ENCODE peak calls at places on chromosomes 4 and X, in ten cellular contexts. U, L, G, X, Y, C, E, H, S and W are unnamed samples. For H3K36me3, the result is how much of the 10 kb centered on the place peaks cover.

GRCh38 chr4:11367371-11367770 is 61.3 kb downstream of the HS3ST1 start:
- DNase-seq in X (peak), L (peak), U (peak), Y (peak), S (peak), E (peak), H (no peak), C (peak), G (no peak), W (peak)

GRCh38 chr4:6701371-6701770 is 7.7 kb downstream of the S100P start:
- DNase-seq in X (no peak), S (no peak), U (no peak), L (no peak), Y (no peak), C (no peak), G (peak), H (no peak), E (no peak), W (no peak)

GRCh38 chr4:47271296-47271695 is 192.2 kb downstream of the COMMD8 start:
- DNase-seq in H (no peak), E (no peak), S (no peak), C (no peak), G (no peak), U (no peak), X (no peak), Y (no peak), L (no peak), W (no peak)

GRCh38 chr4:8304827-8305695 is 35.5 kb downstream of the HTRA3 start:
- DNase-seq in L (no peak), G (no peak), S (no peak), H (no peak), X (no peak), U (no peak), C (peak), Y (peak), E (no peak), W (no peak)

GRCh38 chrX:118839334-118839958 is 15.8 kb downstream of the ZCCHC12 start:
- DNase-seq in Y (peak), E (peak), G (peak), X (peak), U (peak), H (peak), C (peak), S (peak), L (peak), W (peak)

GRCh38 chr4:116358633-116359222 is 726.6 kb downstream of the TRAM1L1 start:
- DNase-seq in S (peak), C (no peak), X (peak), U (peak), G (no peak), L (peak), E (peak), Y (no peak), H (no peak), W (no peak)

GRCh38 chrX:108036298-108036973 is 8.4 kb upstream of the VSIG1 start:
- DNase-seq in E (no peak), G (no peak), C (no peak), L (no peak), S (peak), H (no peak), U (peak), X (peak), Y (no peak), W (no peak)

GRCh38 chr4:110550260-110550659 is 72.6 kb downstream of the PITX2 start:
- DNase-seq in H (no peak), S (peak), X (peak), G (no peak), U (no peak), C (no peak), E (no peak), Y (no peak), L (no peak), W (no peak)

GRCh38 chr4:68466185-68466584 is 18.9 kb downstream of the TMPRSS11E start:
- DNase-seq in H (no peak), X (peak), G (no peak), C (no peak), L (no peak), E (no peak), Y (no peak), S (peak), U (no peak), W (no peak)

GRCh38 chr4:138925495-138925894 is 90.1 kb upstream of the NOCT start:
- DNase-seq in Y (no peak), G (no peak), E (no peak), U (no peak), H (no peak), X (no peak), S (no peak), L (no peak), C (no peak), W (no peak)

GRCh38 chr4:24070117-24070516 is 180.3 kb upstream of the PPARGC1A start:
- DNase-seq in G (no peak), X (peak), L (no peak), S (peak), E (no peak), C (no peak), Y (no peak), H (no peak), U (no peak), W (no peak)

DNA sequence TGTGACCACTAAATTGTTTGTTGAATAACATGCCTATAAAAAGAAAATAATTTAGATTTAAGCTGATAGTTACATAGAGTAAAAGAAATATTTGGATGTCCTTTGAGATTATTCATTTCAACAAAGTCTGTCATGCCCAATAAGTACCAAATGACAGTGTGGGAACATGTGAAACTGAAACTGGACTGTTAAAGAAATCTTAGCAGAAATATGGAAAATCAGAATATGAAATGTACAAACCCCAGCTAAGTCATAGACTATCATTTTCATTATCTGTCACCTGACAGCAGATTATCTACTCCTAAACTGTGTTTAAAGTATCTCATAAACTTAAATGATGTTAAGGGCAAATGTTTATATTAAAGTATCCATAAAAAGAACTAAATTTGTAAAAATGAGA is 437.8 kb upstream of the FAM241A start:
- DNase-seq in C (no peak), U (no peak), X (no peak), L (no peak), G (no peak), Y (no peak), E (no peak), H (no peak), S (no peak), W (no peak)
- H3K36me3 ChIP-seq in C (under half), U (under half), X (under half), L (under half), G (under half), Y (under half), E (under half), H (under half), S (under half), W (under half)

DNA sequence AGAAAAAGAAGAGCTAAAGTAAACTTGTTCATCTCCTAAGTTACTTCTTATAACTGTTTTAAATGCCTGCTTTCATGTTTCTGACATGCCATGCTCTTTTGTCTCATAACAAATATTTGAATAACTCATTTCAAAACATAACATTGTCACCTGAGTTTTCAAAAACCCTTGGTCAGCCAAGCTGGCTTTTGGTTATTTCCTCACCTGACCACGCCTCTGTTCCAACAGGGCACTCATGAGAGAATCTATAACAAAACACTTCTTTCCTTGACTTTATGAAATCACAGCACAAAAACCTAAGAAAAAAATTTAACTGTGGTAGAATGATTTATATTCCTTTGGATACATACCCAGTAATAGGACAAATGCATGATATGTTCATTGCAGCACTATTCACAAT is 172.9 kb upstream of the GALNT7 start:
- DNase-seq in H (no peak), U (no peak), C (no peak), Y (no peak), X (no peak), G (no peak), L (no peak), S (no peak), E (no peak), W (peak)
- H3K36me3 ChIP-seq in H (under half), U (under half), C (under half), Y (under half), X (under half), G (under half), L (under half), S (under half), E (under half), W (under half)

GRCh38 chr4:38034986-38035882 is 75.0 kb downstream of the PTTG2 start:
- DNase-seq in L (peak), S (peak), X (peak), U (peak), E (no peak), C (no peak), Y (no peak), H (no peak), G (peak), W (no peak)
- H3K36me3 ChIP-seq in L (under half), S (under half), X (under half), U (under half), E (under half), C (under half), Y (under half), H (under half), G (under half), W (under half)

GRCh38 chr4:84733343-84734033 is 150.6 kb downstream of the CDS1 start:
- DNase-seq in L (no peak), E (no peak), X (no peak), S (no peak), H (no peak), G (no peak), Y (no peak), C (no peak), U (no peak), W (no peak)
- H3K36me3 ChIP-seq in L (under half), E (under half), X (under half), S (under half), H (under half), G (under half), Y (under half), C (under half), U (under half), W (under half)

GRCh38 chrX:111761578-111762135 is 80.7 kb downstream of the ALG13 start:
- DNase-seq in H (no peak), S (no peak), C (no peak), Y (no peak), X (no peak), E (no peak), L (no peak), U (no peak), G (no peak), W (no peak)
- H3K36me3 ChIP-seq in H (under half), S (under half), C (under half), Y (under half), X (under half), E (under half), L (under half), U (under half), G (under half), W (under half)

GRCh38 chr4:75990129-75990528 is 616 bp downstream of the SDAD1 start:
- DNase-seq in H (no peak), U (no peak), S (peak), C (no peak), X (peak), E (no peak), Y (no peak), L (no peak), G (no peak), W (peak)

GRCh38 chr4:75980576-75980975 is 10.2 kb downstream of the SDAD1 start:
- DNase-seq in Y (no peak), E (no peak), S (no peak), C (no peak), L (no peak), U (no peak), X (no peak), H (no peak), G (no peak), W (no peak)

DNA sequence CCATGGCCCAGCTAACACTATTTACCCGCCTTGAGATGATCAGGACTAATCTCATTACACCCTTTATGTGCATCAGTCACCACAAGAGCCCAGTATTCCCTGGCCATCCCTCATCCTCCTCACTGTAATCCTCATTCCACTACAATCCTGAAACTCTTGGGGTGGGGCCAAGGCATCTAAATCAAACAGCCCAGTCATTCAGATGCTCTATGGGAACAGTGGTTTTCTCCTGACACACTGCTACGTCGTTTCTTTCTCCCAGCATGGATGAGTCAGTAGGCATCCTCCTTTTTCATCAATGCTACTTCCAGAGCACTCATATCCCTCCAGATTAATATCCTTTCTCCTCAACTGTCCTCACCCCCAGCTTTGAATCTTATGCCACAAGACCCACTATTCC is 5.6 kb downstream of the SDAD1 start:
- DNase-seq in U (no peak), H (no peak), Y (no peak), C (no peak), L (no peak), S (peak), E (no peak), X (peak), G (no peak), W (no peak)
- H3K36me3 ChIP-seq in U (under half), H (under half), Y (under half), C (under half), L (under half), S (under half), E (under half), X (under half), G (under half), W (under half)

DNA sequence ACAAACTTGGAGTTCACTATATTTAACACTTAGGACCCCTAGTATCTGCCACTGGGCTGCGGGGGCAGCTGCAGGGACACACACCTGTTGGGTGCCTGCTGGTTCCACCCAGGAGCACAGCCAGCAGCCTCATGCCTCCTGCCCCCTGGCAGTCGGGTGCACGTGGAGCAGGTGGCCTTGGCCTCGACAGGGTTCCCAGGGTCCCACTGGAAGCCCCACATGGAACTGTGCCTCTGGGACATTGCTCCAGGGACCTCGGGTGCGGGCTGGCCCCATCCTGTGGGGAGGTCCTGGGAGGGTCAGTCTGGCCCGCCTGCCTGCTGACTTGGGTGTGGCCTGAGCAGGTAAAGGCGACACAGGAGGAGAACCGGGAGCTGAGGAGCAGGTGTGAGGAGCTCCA is 18.0 kb downstream of the TACC3 start:
- DNase-seq in E (no peak), X (no peak), H (no peak), S (no peak), L (no peak), Y (no peak), U (no peak), G (no peak), C (no peak), W (no peak)
- H3K36me3 ChIP-seq in E (under half), X (under half), H (under half), S (under half), L (under half), Y (under half), U (under half), G (half or more), C (under half), W (under half)

GRCh38 chr4:3238721-3239120 is 10.2 kb upstream of the MSANTD1 start:
- DNase-seq in U (no peak), C (no peak), X (no peak), L (peak), G (no peak), S (no peak), E (no peak), Y (no peak), H (no peak), W (no peak)
- H3K36me3 ChIP-seq in U (under half), C (under half), X (under half), L (under half), G (half or more), S (under half), E (under half), Y (under half), H (half or more), W (under half)

GRCh38 chr4:88062311-88062710 is 54.9 kb downstream of the PKD2 start:
- DNase-seq in Y (no peak), H (no peak), L (no peak), G (no peak), X (no peak), E (no peak), U (no peak), C (no peak), S (no peak), W (no peak)
- H3K36me3 ChIP-seq in Y (under half), H (half or more), L (under half), G (under half), X (under half), E (under half), U (under half), C (under half), S (under half), W (under half)

GRCh38 chrX:130012683-130013082 is 30.2 kb downstream of the BCORL1 start:
- DNase-seq in C (no peak), Y (no peak), X (no peak), U (no peak), H (no peak), G (no peak), S (no peak), L (no peak), E (no peak), W (no peak)
- H3K36me3 ChIP-seq in C (under half), Y (under half), X (under half), U (under half), H (under half), G (under half), S (under half), L (under half), E (under half), W (under half)